ENCODE peak calls at places on chromosomes 3 and 15, in four cellular contexts. X is SHP77, V is AG04449, Y is lung microvascular endothelial cell. J is an unnamed sample.

GRCh38 chr3:158936530-158937113 is 134.8 kb downstream of the MFSD1 start:
- DNase-seq in X (no peak), V (no peak), Y (no peak), J (no peak)

GRCh38 chr3:116057403-116058006 is 387.8 kb downstream of the LSAMP start:
- DNase-seq in X (no peak), V (peak; percentile 19), Y (no peak), J (no peak)

GRCh38 chr3:197151562-197151961 is 121.9 kb upstream of the MELTF start:
- DNase-seq in X (no peak), V (no peak), Y (peak; percentile 43), J (peak; percentile 21)

GRCh38 chr3:190424478-190425439 is 24.9 kb downstream of the TMEM207 start:
- DNase-seq in X (peak; percentile 7), V (no peak), Y (peak; percentile 79), J (peak; percentile 82)

GRCh38 chr3:58539636-58540035 is 2.6 kb upstream of the ACOX2 start:
- DNase-seq in X (no peak), V (no peak), Y (no peak), J (no peak)

GRCh38 chr3:123457841-123458240 is 9.0 kb upstream of the ADCY5 start:
- DNase-seq in X (no peak), V (no peak), Y (no peak), J (no peak)

GRCh38 chr3:197891-198491 is 1.4 kb downstream of the CHL1 start:
- DNase-seq in X (no peak), V (no peak), Y (no peak), J (no peak)

GRCh38 chr15:64251121-64251520 is 88.3 kb upstream of the PPIB start:
- DNase-seq in X (no peak), V (no peak), Y (no peak), J (no peak)

GRCh38 chr3:5298453-5298852 is 110.9 kb downstream of the EDEM1 start:
- DNase-seq in X (no peak), V (no peak), Y (no peak), J (no peak)

GRCh38 chr15:22870865-22871264 is 32.4 kb downstream of the NIPA2 start:
- DNase-seq in X (no peak), V (no peak), Y (no peak), J (no peak)

GRCh38 chr3:139111392-139112229 is 66.9 kb upstream of the PRR23C start:
- DNase-seq in X (peak; percentile 45), V (no peak), Y (peak; percentile 59), J (peak; percentile 54)

GRCh38 chr3:158352551-158352950 is 218.4 kb upstream of the MLF1 start:
- DNase-seq in X (no peak), V (no peak), Y (no peak), J (no peak)

GRCh38 chr3:129992781-129993180 is 18.3 kb downstream of the TRH start:
- DNase-seq in X (no peak), V (no peak), Y (no peak), J (no peak)

GRCh38 chr3:45417949-45418847 is 29.8 kb downstream of the LARS2 start:
- DNase-seq in X (peak; percentile 4), V (no peak), Y (peak; percentile 44), J (peak; percentile 33)

GRCh38 chr15:91689377-91689776 is 164.1 kb upstream of the SLCO3A1 start:
- DNase-seq in X (no peak), V (no peak), Y (no peak), J (no peak)

GRCh38 chr15:27955087-27955486 is 144.0 kb downstream of the OCA2 start:
- DNase-seq in X (no peak), V (no peak), Y (no peak), J (no peak)

GRCh38 chr15:59438891-59439290 is 905 bp downstream of the FAM81A start:
- DNase-seq in X (no peak), V (no peak), Y (no peak), J (no peak)

GRCh38 chr15:87419341-87419740 is 837.2 kb downstream of the NTRK3 start:
- DNase-seq in X (no peak), V (peak; percentile 10), Y (no peak), J (no peak)

GRCh38 chr3:131794766-131795381 is 239.9 kb downstream of the CPNE4 start:
- DNase-seq in X (no peak), V (peak; percentile 21), Y (peak; percentile 65), J (peak; percentile 60)

GRCh38 chr3:131338948-131339640 is 42.5 kb upstream of the NUDT16 start:
- DNase-seq in X (no peak), V (no peak), Y (no peak), J (no peak)

GRCh38 chr3:30113906-30114305 is 492.5 kb upstream of the TGFBR2 start:
- DNase-seq in X (no peak), V (no peak), Y (no peak), J (no peak)

GRCh38 chr3:105647047-105647446 is 221.8 kb downstream of the CBLB start:
- DNase-seq in X (peak; percentile 33), V (peak; percentile 72), Y (peak; percentile 85), J (no peak)

GRCh38 chr3:134796313-134797079 is 1.4 kb downstream of the EPHB1 start:
- DNase-seq in X (no peak), V (no peak), Y (peak; percentile 4), J (no peak)

GRCh38 chr15:71332605-71333004 is 217.3 kb downstream of the THSD4 start:
- DNase-seq in X (no peak), V (no peak), Y (no peak), J (no peak)

GRCh38 chr3:184316792-184317191 is 2.4 kb downstream of the EIF4G1 start:
- DNase-seq in X (no peak), V (no peak), Y (peak; percentile 16), J (no peak)

GRCh38 chr15:71275566-71276354 is 160.5 kb downstream of the THSD4 start:
- DNase-seq in X (no peak), V (no peak), Y (no peak), J (no peak)

GRCh38 chr3:132352556-132353143 is 35.4 kb downstream of the ACP3 start:
- DNase-seq in X (peak; percentile 45), V (peak; percentile 12), Y (peak; percentile 75), J (peak; percentile 70)

GRCh38 chr3:98376631-98377030 is 13.8 kb upstream of the OR5K3 start:
- DNase-seq in X (no peak), V (no peak), Y (no peak), J (no peak)

GRCh38 chr15:66714543-66714981 is 12.5 kb downstream of the SMAD6 start:
- DNase-seq in X (no peak), V (no peak), Y (peak; percentile 64), J (no peak)

GRCh38 chr3:177647876-177648275 is 450.6 kb upstream of the TBL1XR1 start:
- DNase-seq in X (no peak), V (no peak), Y (no peak), J (no peak)

GRCh38 chr3:192801985-192802384 is 74.6 kb upstream of the FGF12 start:
- DNase-seq in X (no peak), V (no peak), Y (no peak), J (no peak)

GRCh38 chr3:184077881-184078280 is 19.0 kb upstream of the HTR3E start:
- DNase-seq in X (no peak), V (no peak), Y (no peak), J (no peak)

GRCh38 chr3:58659051-58659675 is 7.4 kb downstream of the FAM3D start:
- DNase-seq in X (peak; percentile 9), V (no peak), Y (peak; percentile 68), J (peak; percentile 29)

J was measured in dermis microvascular lymphatic vessel endothelial cell.